ENCODE peak calls at places on chromosomes 16 and 17, in six cellular contexts. One of them, this sample, is unnamed.

GRCh38 chr17:3964203-3965122 is at the start of gene ATP2A3:
- DNase-seq in C1 segment of cervical spinal cord: no peak
- DNase-seq in mammary epithelial cell: no peak
- DNase-seq in A549: no peak
- DNase-seq in skeletal muscle cell: no peak
- DNase-seq in colonic mucosa: peak
- DNase-seq in this sample: no peak

GRCh38 chr17:41873559-41874292 is 8.5 kb upstream of the KLHL11 start:
- DNase-seq in C1 segment of cervical spinal cord: no peak
- DNase-seq in mammary epithelial cell: no peak
- DNase-seq in A549: no peak
- DNase-seq in skeletal muscle cell: no peak
- DNase-seq in colonic mucosa: no peak
- DNase-seq in this sample: no peak

GRCh38 chr16:14186007-14186953 is 115.2 kb downstream of the MRTFB start:
- DNase-seq in C1 segment of cervical spinal cord: peak
- DNase-seq in mammary epithelial cell: no peak
- DNase-seq in A549: peak
- DNase-seq in skeletal muscle cell: peak
- DNase-seq in colonic mucosa: no peak
- DNase-seq in this sample: no peak

GRCh38 chr16:81273223-81273940 is 34.9 kb downstream of the BCO1 start:
- DNase-seq in C1 segment of cervical spinal cord: peak
- DNase-seq in mammary epithelial cell: no peak
- DNase-seq in A549: no peak
- DNase-seq in skeletal muscle cell: no peak
- DNase-seq in colonic mucosa: no peak
- DNase-seq in this sample: no peak

GRCh38 chr16:68469728-68470460 is 21.6 kb upstream of the SMPD3 start:
- DNase-seq in C1 segment of cervical spinal cord: no peak
- DNase-seq in mammary epithelial cell: no peak
- DNase-seq in A549: no peak
- DNase-seq in skeletal muscle cell: no peak
- DNase-seq in colonic mucosa: no peak
- DNase-seq in this sample: no peak

GRCh38 chr16:89253548-89254287 is 36.2 kb downstream of the ZNF778 start:
- DNase-seq in C1 segment of cervical spinal cord: no peak
- DNase-seq in mammary epithelial cell: no peak
- DNase-seq in A549: no peak
- DNase-seq in skeletal muscle cell: no peak
- DNase-seq in colonic mucosa: no peak
- DNase-seq in this sample: no peak

GRCh38 chr16:48535369-48535787 is 74.6 kb downstream of the N4BP1 start:
- DNase-seq in C1 segment of cervical spinal cord: no peak
- DNase-seq in mammary epithelial cell: no peak
- DNase-seq in A549: no peak
- DNase-seq in skeletal muscle cell: no peak
- DNase-seq in colonic mucosa: no peak
- DNase-seq in this sample: no peak

GRCh38 chr16:50025544-50025931 is 513 bp downstream of the CNEP1R1 start:
- DNase-seq in C1 segment of cervical spinal cord: no peak
- DNase-seq in mammary epithelial cell: peak
- DNase-seq in A549: no peak
- DNase-seq in skeletal muscle cell: no peak
- DNase-seq in colonic mucosa: peak
- DNase-seq in this sample: no peak

GRCh38 chr16:79610771-79611170 is 10.2 kb upstream of the MAF start:
- DNase-seq in C1 segment of cervical spinal cord: no peak
- DNase-seq in mammary epithelial cell: peak
- DNase-seq in A549: no peak
- DNase-seq in skeletal muscle cell: no peak
- DNase-seq in colonic mucosa: no peak
- DNase-seq in this sample: no peak

GRCh38 chr16:80433617-80434016 is 107.2 kb upstream of the DYNLRB2 start:
- DNase-seq in C1 segment of cervical spinal cord: no peak
- DNase-seq in mammary epithelial cell: peak
- DNase-seq in A549: no peak
- DNase-seq in skeletal muscle cell: no peak
- DNase-seq in colonic mucosa: no peak
- DNase-seq in this sample: no peak

GRCh38 chr16:47262938-47263337 is 119.2 kb upstream of the NETO2 start:
- DNase-seq in C1 segment of cervical spinal cord: no peak
- DNase-seq in mammary epithelial cell: no peak
- DNase-seq in A549: no peak
- DNase-seq in skeletal muscle cell: no peak
- DNase-seq in colonic mucosa: no peak
- DNase-seq in this sample: no peak

GRCh38 chr16:89005201-89006035 is 28.4 kb upstream of the CBFA2T3 start:
- DNase-seq in C1 segment of cervical spinal cord: no peak
- DNase-seq in mammary epithelial cell: no peak
- DNase-seq in A549: no peak
- DNase-seq in skeletal muscle cell: no peak
- DNase-seq in colonic mucosa: no peak
- DNase-seq in this sample: no peak

GRCh38 chr16:80616362-80616761 is 75.6 kb downstream of the DYNLRB2 start:
- DNase-seq in C1 segment of cervical spinal cord: no peak
- DNase-seq in mammary epithelial cell: no peak
- DNase-seq in A549: no peak
- DNase-seq in skeletal muscle cell: no peak
- DNase-seq in colonic mucosa: no peak
- DNase-seq in this sample: no peak

GRCh38 chr16:87138868-87139267 is 178.3 kb downstream of the C16orf95 start:
- DNase-seq in C1 segment of cervical spinal cord: no peak
- DNase-seq in mammary epithelial cell: no peak
- DNase-seq in A549: no peak
- DNase-seq in skeletal muscle cell: no peak
- DNase-seq in colonic mucosa: no peak
- DNase-seq in this sample: no peak

GRCh38 chr16:46972971-46973456 is 460 bp downstream of the DNAJA2 start:
- DNase-seq in C1 segment of cervical spinal cord: peak
- DNase-seq in mammary epithelial cell: peak
- DNase-seq in A549: no peak
- DNase-seq in skeletal muscle cell: no peak
- DNase-seq in colonic mucosa: peak
- DNase-seq in this sample: no peak

GRCh38 chr17:70168044-70168978 is 1.0 kb upstream of the KCNJ2 start:
- DNase-seq in C1 segment of cervical spinal cord: peak
- DNase-seq in mammary epithelial cell: peak
- DNase-seq in A549: peak
- DNase-seq in skeletal muscle cell: no peak
- DNase-seq in colonic mucosa: peak
- DNase-seq in this sample: peak

GRCh38 chr16:71927383-71927782 is 32.1 kb downstream of the IST1 start:
- DNase-seq in C1 segment of cervical spinal cord: no peak
- DNase-seq in mammary epithelial cell: peak
- DNase-seq in A549: peak
- DNase-seq in skeletal muscle cell: peak
- DNase-seq in colonic mucosa: peak
- DNase-seq in this sample: peak

GRCh38 chr16:82023206-82023605 is 11.8 kb upstream of the HSD17B2 start:
- DNase-seq in C1 segment of cervical spinal cord: no peak
- DNase-seq in mammary epithelial cell: no peak
- DNase-seq in A549: no peak
- DNase-seq in skeletal muscle cell: no peak
- DNase-seq in colonic mucosa: no peak
- DNase-seq in this sample: no peak

GRCh38 chr16:89924298-89924924 is 1.3 kb downstream of the TUBB3 start:
- DNase-seq in C1 segment of cervical spinal cord: peak
- DNase-seq in mammary epithelial cell: peak
- DNase-seq in A549: peak
- DNase-seq in skeletal muscle cell: no peak
- DNase-seq in colonic mucosa: no peak
- DNase-seq in this sample: no peak

GRCh38 chr16:4846503-4846900 is 586 bp downstream of the GLYR1 start:
- DNase-seq in C1 segment of cervical spinal cord: peak
- DNase-seq in mammary epithelial cell: peak
- DNase-seq in A549: peak
- DNase-seq in skeletal muscle cell: no peak
- DNase-seq in colonic mucosa: peak
- DNase-seq in this sample: no peak

GRCh38 chr16:50323335-50324011 is 45.3 kb downstream of the BRD7 start:
- DNase-seq in C1 segment of cervical spinal cord: no peak
- DNase-seq in mammary epithelial cell: no peak
- DNase-seq in A549: peak
- DNase-seq in skeletal muscle cell: peak
- DNase-seq in colonic mucosa: no peak
- DNase-seq in this sample: peak

GRCh38 chr16:1193825-1194581 is 31.1 kb downstream of the TPSG1 start:
- DNase-seq in C1 segment of cervical spinal cord: no peak
- DNase-seq in mammary epithelial cell: no peak
- DNase-seq in A549: no peak
- DNase-seq in skeletal muscle cell: no peak
- DNase-seq in colonic mucosa: no peak
- DNase-seq in this sample: no peak

GRCh38 chr17:10888858-10889257 is 51.0 kb upstream of the PIRT start:
- DNase-seq in C1 segment of cervical spinal cord: no peak
- DNase-seq in mammary epithelial cell: no peak
- DNase-seq in A549: no peak
- DNase-seq in skeletal muscle cell: no peak
- DNase-seq in colonic mucosa: no peak
- DNase-seq in this sample: no peak

GRCh38 chr17:65121916-65122821 is 15.0 kb upstream of the RGS9 start:
- DNase-seq in C1 segment of cervical spinal cord: no peak
- DNase-seq in mammary epithelial cell: no peak
- DNase-seq in A549: no peak
- DNase-seq in skeletal muscle cell: no peak
- DNase-seq in colonic mucosa: no peak
- DNase-seq in this sample: no peak

GRCh38 chr17:45748911-45749310 is 35.2 kb upstream of the CRHR1 start:
- DNase-seq in C1 segment of cervical spinal cord: no peak
- DNase-seq in mammary epithelial cell: no peak
- DNase-seq in A549: no peak
- DNase-seq in skeletal muscle cell: no peak
- DNase-seq in colonic mucosa: no peak
- DNase-seq in this sample: no peak

This sample was measured in BJ.